ENCODE peak calls at places on chromosomes 2 and 18, in five cellular contexts. R is transverse colon, C is HepG2, L is stomach, T is GM23338. M is an unnamed sample.
A peak's percentile ranks its signal among the peaks of the same experiment; 100 is the strongest.

GRCh38 chr2:15757820-15758586 is 166.3 kb downstream of the DDX1 start:
- DNase-seq in T (no peak), R (no peak), C (no peak), L (no peak), M (no peak)

GRCh38 chr2:69731575-69731974 is 10.4 kb upstream of the ANXA4 start:
- DNase-seq in C (no peak), R (no peak), T (no peak), L (no peak), M (no peak)

GRCh38 chr2:161416294-161416632 is at the start of gene TBR1:
- DNase-seq in R (no peak), T (peak; percentile 23), L (no peak), C (no peak), M (no peak)

GRCh38 chr18:50880108-50880465 is 1.2 kb downstream of the ME2 start:
- DNase-seq in C (no peak), L (no peak), T (peak; percentile 20), R (no peak), M (no peak)

GRCh38 chr2:240957656-240958365 is 40.6 kb upstream of the SNED1 start:
- DNase-seq in C (peak; percentile 33), T (no peak), L (peak; percentile 21), R (no peak), M (no peak)

GRCh38 chr2:58042486-58042970 is 4.1 kb upstream of the VRK2 start:
- DNase-seq in C (peak; percentile 95), R (no peak), T (no peak), L (no peak), M (no peak)

GRCh38 chr2:120779781-120780283 is 44.2 kb downstream of the GLI2 start:
- DNase-seq in T (peak; percentile 66), L (no peak), C (no peak), R (no peak), M (no peak)

GRCh38 chr2:27855476-27855875 is 34.7 kb downstream of the RBKS start:
- DNase-seq in T (no peak), L (no peak), C (no peak), R (no peak), M (no peak)

GRCh38 chr2:159941729-159942128 is 120.7 kb downstream of the PLA2R1 start:
- DNase-seq in C (no peak), T (no peak), L (no peak), R (no peak), M (no peak)

GRCh38 chr2:162114291-162114690 is 37.8 kb downstream of the GCG start:
- DNase-seq in L (no peak), T (no peak), C (no peak), R (no peak), M (no peak)

GRCh38 chr18:525066-525797 is 24.7 kb upstream of the COLEC12 start:
- DNase-seq in C (no peak), R (no peak), L (no peak), T (no peak), M (no peak)

GRCh38 chr2:165675551-165675968 is 118.5 kb downstream of the GALNT3 start:
- DNase-seq in L (no peak), T (no peak), R (no peak), C (no peak), M (no peak)

GRCh38 chr2:127057371-127058245 is 49.3 kb downstream of the BIN1 start:
- DNase-seq in R (no peak), T (no peak), C (no peak), L (no peak), M (no peak)

GRCh38 chr2:43110442-43110871 is 115.9 kb downstream of the ZFP36L2 start:
- DNase-seq in L (no peak), C (peak; percentile 50), T (peak; percentile 14), R (no peak), M (no peak)

GRCh38 chr2:62177392-62178026 is 18.4 kb upstream of the B3GNT2 start:
- DNase-seq in R (no peak), C (no peak), T (no peak), L (no peak), M (no peak)

GRCh38 chr2:108614659-108615058 is 80.4 kb downstream of the LIMS1 start:
- DNase-seq in T (no peak), R (no peak), L (no peak), C (no peak), M (no peak)

GRCh38 chr2:172109670-172110421 is 7.1 kb upstream of the DLX2 start:
- DNase-seq in L (no peak), C (no peak), R (no peak), T (peak; percentile 56), M (peak; percentile 72)

GRCh38 chr2:199484927-199485326 is 27.2 kb upstream of the SATB2 start:
- DNase-seq in L (no peak), R (peak; percentile 66), T (peak; percentile 41), C (no peak), M (no peak)

GRCh38 chr2:203584784-203585183 is 49.7 kb upstream of the RAPH1 start:
- DNase-seq in T (no peak), C (peak; percentile 15), R (no peak), L (no peak), M (no peak)

GRCh38 chr18:23077493-23078256 is 57.6 kb upstream of the CABLES1 start:
- DNase-seq in C (peak; percentile 75), L (peak; percentile 50), R (no peak), T (peak; percentile 36), M (no peak)

GRCh38 chr2:460861-461260 is 173.0 kb upstream of the ALKAL2 start:
- DNase-seq in T (no peak), R (peak; percentile 16), C (no peak), L (no peak), M (no peak)

GRCh38 chr18:57806891-57807280 is 3.8 kb upstream of the ATP8B1 start:
- DNase-seq in C (no peak), T (no peak), L (no peak), R (no peak), M (no peak)
- TF ChIP-seq POLR2AphosphoS5 in C (no peak), T (no peak), L (no peak), R (no peak), M (no peak)

DNA sequence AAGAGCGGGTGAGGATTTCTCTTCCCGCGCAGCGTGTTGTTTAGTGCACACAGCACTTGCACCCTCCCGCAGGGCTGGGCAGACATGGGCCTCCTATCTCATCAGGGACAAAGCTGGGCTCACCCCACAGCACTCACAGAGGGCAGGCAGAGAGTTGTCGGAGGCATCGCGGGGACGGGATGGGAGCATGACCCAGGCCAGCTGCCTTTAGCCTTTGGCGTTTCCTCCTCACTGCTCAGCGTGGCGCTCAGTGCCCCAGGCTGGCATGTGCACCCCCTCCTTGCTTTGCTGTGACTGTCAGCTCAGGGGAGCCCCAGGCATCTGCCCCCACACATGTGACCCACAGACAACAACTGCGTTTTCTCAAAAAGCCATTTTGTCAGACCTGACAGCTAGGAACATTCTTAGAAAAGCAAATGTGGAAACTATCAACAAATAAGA is 101.1 kb downstream of the RNF144A start:
- DNase-seq in T (no peak), L (no peak), C (no peak), R (no peak), M (no peak)
- TF ChIP-seq POLR2AphosphoS5 in T (no peak), L (no peak), C (no peak), R (no peak), M (peak; percentile 69)

DNA sequence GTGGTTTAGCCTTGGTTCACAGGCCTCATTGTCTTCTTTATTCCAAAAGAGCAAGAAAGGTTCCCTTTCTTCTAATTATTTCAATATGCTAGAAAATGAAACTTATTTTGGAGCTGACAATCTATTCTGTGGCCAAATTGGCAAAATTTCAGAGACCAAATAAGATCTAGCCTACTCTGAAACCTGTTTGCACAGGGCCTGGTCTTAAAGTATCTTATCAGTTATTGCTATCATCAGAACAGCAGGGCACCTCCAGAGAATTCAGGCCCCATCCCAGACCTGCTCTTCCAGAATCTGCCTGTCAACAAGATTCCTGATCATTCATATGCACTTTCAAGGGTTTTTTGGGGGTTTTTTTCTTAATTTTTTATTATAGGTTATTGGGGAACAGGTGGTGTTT is 198.7 kb downstream of the ANAPC1 start:
- DNase-seq in R (no peak), T (no peak), C (no peak), L (no peak), M (no peak)
- TF ChIP-seq POLR2AphosphoS5 in R (no peak), T (no peak), C (no peak), L (no peak), M (no peak)

DNA sequence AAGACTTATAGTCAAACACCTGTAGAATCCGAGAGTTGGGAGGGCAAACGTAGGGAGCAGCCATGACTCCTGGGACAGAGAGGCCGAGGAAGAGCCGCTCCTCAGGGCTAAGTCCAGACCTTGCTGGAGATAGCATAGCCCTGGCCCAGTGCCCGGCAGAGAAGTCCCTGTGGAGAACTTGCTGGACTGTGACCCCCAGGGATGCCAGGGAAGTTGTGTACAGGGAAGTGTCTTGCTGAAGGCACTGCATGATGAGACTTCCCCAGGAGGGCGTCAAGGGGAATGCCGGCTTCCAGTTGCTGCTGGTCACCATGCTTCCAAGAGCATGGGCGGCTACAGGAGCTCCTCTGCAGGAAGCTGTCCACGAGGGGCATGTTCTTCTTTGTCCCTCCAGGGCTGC is 8.6 kb upstream of the CNDP1 start:
- DNase-seq in L (peak; percentile 55), T (no peak), C (no peak), R (peak; percentile 89), M (peak; percentile 55)
- TF ChIP-seq POLR2AphosphoS5 in L (no peak), T (no peak), C (no peak), R (no peak), M (peak; percentile 10)

GRCh38 chr2:85504434-85505261 is 34.3 kb upstream of the MAT2A start:
- DNase-seq in L (peak; percentile 26), C (no peak), R (no peak), T (no peak), M (no peak)

GRCh38 chr2:85502720-85503119 is 36.2 kb upstream of the MAT2A start:
- DNase-seq in L (no peak), R (no peak), T (no peak), C (no peak), M (no peak)

GRCh38 chr2:85503611-85504433 is 35.1 kb upstream of the MAT2A start:
- DNase-seq in R (no peak), C (no peak), L (no peak), T (no peak), M (no peak)

GRCh38 chr2:85501244-85501643 is 37.7 kb upstream of the MAT2A start:
- DNase-seq in L (no peak), T (peak; percentile 65), C (peak; percentile 30), R (no peak), M (no peak)

DNA sequence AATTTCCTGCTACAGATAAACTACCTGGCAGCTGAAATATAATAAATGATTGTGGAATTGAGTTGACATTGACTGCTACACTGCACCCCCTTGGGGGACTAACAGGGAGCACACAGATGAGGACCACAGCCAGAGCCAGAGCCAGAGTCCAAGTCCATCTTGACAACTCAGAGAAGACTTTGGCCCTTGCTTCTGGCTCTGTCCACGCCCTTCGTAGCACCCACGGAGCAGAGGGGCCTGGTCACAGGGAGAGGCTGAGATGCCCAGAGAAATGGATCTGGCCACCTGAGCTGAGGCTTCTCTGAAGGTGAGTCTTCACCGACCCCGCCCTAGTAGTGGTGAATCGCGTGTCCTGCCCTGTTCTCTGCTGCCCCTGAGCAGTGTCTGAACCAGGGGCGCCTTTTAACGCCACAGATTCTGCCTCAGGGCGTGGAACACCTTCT is 35.8 kb upstream of the MAT2A start:
- DNase-seq in L (peak; percentile 38), C (peak; percentile 47), R (peak; percentile 67), T (no peak), M (peak; percentile 59)
- TF ChIP-seq POLR2AphosphoS5 in L (no peak), C (no peak), R (no peak), T (no peak), M (no peak)

M was measured in spleen.